ENCODE peak calls at places on chromosomes 3 and 15, in nine cellular contexts. One of them, this sample, is unnamed.

GRCh38 chr3:172591876-172592771 is 68.9 kb upstream of the TNFSF10 start:
- DNase-seq in HCT116: no peak
- DNase-seq in IMR-90: peak; percentile 16
- DNase-seq in transverse colon: peak; percentile 43
- DNase-seq in upper lobe of right lung: no peak
- DNase-seq in dorsolateral prefrontal cortex: no peak
- DNase-seq in A549: no peak
- DNase-seq in AG04450: no peak
- DNase-seq in fibroblast of pulmonary artery: no peak
- DNase-seq in this sample: no peak

GRCh38 chr3:110314512-110315114 is 757.0 kb upstream of the NECTIN3 start:
- DNase-seq in AG04450: no peak
- DNase-seq in A549: peak; percentile 3
- DNase-seq in IMR-90: peak; percentile 39
- DNase-seq in fibroblast of pulmonary artery: peak; percentile 71
- DNase-seq in upper lobe of right lung: no peak
- DNase-seq in dorsolateral prefrontal cortex: no peak
- DNase-seq in HCT116: peak; percentile 72
- DNase-seq in transverse colon: peak; percentile 53
- DNase-seq in this sample: peak; percentile 61

GRCh38 chr3:132550579-132551305 is 46.3 kb upstream of the ACKR4 start:
- DNase-seq in IMR-90: peak; percentile 26
- DNase-seq in AG04450: no peak
- DNase-seq in fibroblast of pulmonary artery: no peak
- DNase-seq in transverse colon: no peak
- DNase-seq in HCT116: no peak
- DNase-seq in dorsolateral prefrontal cortex: no peak
- DNase-seq in A549: no peak
- DNase-seq in upper lobe of right lung: no peak
- DNase-seq in this sample: peak; percentile 52

GRCh38 chr15:66008920-66009572 is 139.8 kb downstream of the RAB11A start:
- DNase-seq in transverse colon: peak; percentile 80
- DNase-seq in upper lobe of right lung: no peak
- DNase-seq in IMR-90: no peak
- DNase-seq in fibroblast of pulmonary artery: no peak
- DNase-seq in AG04450: no peak
- DNase-seq in A549: peak; percentile 86
- DNase-seq in dorsolateral prefrontal cortex: no peak
- DNase-seq in HCT116: peak; percentile 34
- DNase-seq in this sample: no peak

GRCh38 chr15:74958320-74958907 is 1.8 kb upstream of the RPP25 start:
- DNase-seq in IMR-90: no peak
- DNase-seq in HCT116: no peak
- DNase-seq in dorsolateral prefrontal cortex: no peak
- DNase-seq in transverse colon: peak; percentile 87
- DNase-seq in A549: peak; percentile 85
- DNase-seq in upper lobe of right lung: peak; percentile 82
- DNase-seq in fibroblast of pulmonary artery: no peak
- DNase-seq in AG04450: no peak
- DNase-seq in this sample: peak; percentile 79

GRCh38 chr3:47404955-47405790 is 24.4 kb downstream of the PTPN23 start:
- DNase-seq in upper lobe of right lung: no peak
- DNase-seq in A549: no peak
- DNase-seq in transverse colon: no peak
- DNase-seq in fibroblast of pulmonary artery: peak; percentile 46
- DNase-seq in IMR-90: no peak
- DNase-seq in dorsolateral prefrontal cortex: peak; percentile 64
- DNase-seq in HCT116: no peak
- DNase-seq in AG04450: no peak
- DNase-seq in this sample: no peak

GRCh38 chr3:182729903-182730674 is 63.2 kb upstream of the ATP11B start:
- DNase-seq in HCT116: no peak
- DNase-seq in AG04450: no peak
- DNase-seq in upper lobe of right lung: no peak
- DNase-seq in A549: no peak
- DNase-seq in fibroblast of pulmonary artery: no peak
- DNase-seq in transverse colon: no peak
- DNase-seq in dorsolateral prefrontal cortex: no peak
- DNase-seq in IMR-90: no peak
- DNase-seq in this sample: no peak

GRCh38 chr3:162270059-162270458 is 773.5 kb downstream of the OTOL1 start:
- DNase-seq in upper lobe of right lung: no peak
- DNase-seq in fibroblast of pulmonary artery: no peak
- DNase-seq in HCT116: no peak
- DNase-seq in dorsolateral prefrontal cortex: no peak
- DNase-seq in AG04450: no peak
- DNase-seq in IMR-90: no peak
- DNase-seq in transverse colon: no peak
- DNase-seq in A549: no peak
- DNase-seq in this sample: no peak

GRCh38 chr15:58517252-58517681 is 85.5 kb downstream of the LIPC start:
- DNase-seq in upper lobe of right lung: no peak
- DNase-seq in AG04450: no peak
- DNase-seq in IMR-90: no peak
- DNase-seq in fibroblast of pulmonary artery: no peak
- DNase-seq in HCT116: peak; percentile 6
- DNase-seq in A549: no peak
- DNase-seq in dorsolateral prefrontal cortex: no peak
- DNase-seq in transverse colon: no peak
- DNase-seq in this sample: no peak

GRCh38 chr3:32684029-32684799 is 774 bp upstream of the CNOT10 start:
- DNase-seq in transverse colon: no peak
- DNase-seq in HCT116: no peak
- DNase-seq in upper lobe of right lung: no peak
- DNase-seq in dorsolateral prefrontal cortex: no peak
- DNase-seq in fibroblast of pulmonary artery: no peak
- DNase-seq in IMR-90: no peak
- DNase-seq in AG04450: no peak
- DNase-seq in A549: no peak
- DNase-seq in this sample: no peak

GRCh38 chr3:60598668-60599067 is 652.6 kb downstream of the FHIT start:
- DNase-seq in fibroblast of pulmonary artery: no peak
- DNase-seq in HCT116: no peak
- DNase-seq in IMR-90: no peak
- DNase-seq in transverse colon: no peak
- DNase-seq in upper lobe of right lung: no peak
- DNase-seq in AG04450: no peak
- DNase-seq in A549: no peak
- DNase-seq in dorsolateral prefrontal cortex: no peak
- DNase-seq in this sample: no peak

GRCh38 chr3:9213019-9213646 is 36.3 kb downstream of the SRGAP3 start:
- DNase-seq in AG04450: no peak
- DNase-seq in A549: no peak
- DNase-seq in fibroblast of pulmonary artery: no peak
- DNase-seq in HCT116: no peak
- DNase-seq in upper lobe of right lung: no peak
- DNase-seq in transverse colon: no peak
- DNase-seq in IMR-90: no peak
- DNase-seq in dorsolateral prefrontal cortex: no peak
- DNase-seq in this sample: no peak

GRCh38 chr15:47326506-47326905 is 390.8 kb upstream of the SEMA6D start:
- DNase-seq in IMR-90: no peak
- DNase-seq in A549: no peak
- DNase-seq in fibroblast of pulmonary artery: no peak
- DNase-seq in dorsolateral prefrontal cortex: no peak
- DNase-seq in transverse colon: no peak
- DNase-seq in AG04450: no peak
- DNase-seq in HCT116: no peak
- DNase-seq in upper lobe of right lung: no peak
- DNase-seq in this sample: no peak

GRCh38 chr3:5798809-5799208 is 611.3 kb downstream of the EDEM1 start:
- DNase-seq in A549: no peak
- DNase-seq in dorsolateral prefrontal cortex: no peak
- DNase-seq in IMR-90: no peak
- DNase-seq in transverse colon: no peak
- DNase-seq in HCT116: no peak
- DNase-seq in AG04450: no peak
- DNase-seq in fibroblast of pulmonary artery: no peak
- DNase-seq in upper lobe of right lung: no peak
- DNase-seq in this sample: no peak

GRCh38 chr15:74901612-74902063 is 5.0 kb downstream of the FAM219B start:
- DNase-seq in transverse colon: peak; percentile 76
- DNase-seq in IMR-90: peak; percentile 46
- DNase-seq in AG04450: peak; percentile 26
- DNase-seq in upper lobe of right lung: peak; percentile 66
- DNase-seq in A549: peak; percentile 91
- DNase-seq in fibroblast of pulmonary artery: peak; percentile 67
- DNase-seq in HCT116: no peak
- DNase-seq in dorsolateral prefrontal cortex: no peak
- DNase-seq in this sample: peak; percentile 46

GRCh38 chr15:92898988-92899909 is 875 bp upstream of the CHD2 start:
- DNase-seq in AG04450: no peak
- DNase-seq in IMR-90: peak; percentile 50
- DNase-seq in upper lobe of right lung: no peak
- DNase-seq in dorsolateral prefrontal cortex: no peak
- DNase-seq in A549: no peak
- DNase-seq in transverse colon: no peak
- DNase-seq in fibroblast of pulmonary artery: no peak
- DNase-seq in HCT116: peak; percentile 45
- DNase-seq in this sample: no peak
- TF ChIP-seq CTCF in AG04450: peak; percentile 42
- TF ChIP-seq CTCF in IMR-90: peak; percentile 52
- TF ChIP-seq CTCF in upper lobe of right lung: peak; percentile 48
- TF ChIP-seq CTCF in dorsolateral prefrontal cortex: no peak
- TF ChIP-seq CTCF in A549: peak; percentile 61
- TF ChIP-seq CTCF in transverse colon: peak; percentile 37
- TF ChIP-seq CTCF in fibroblast of pulmonary artery: peak; percentile 29
- TF ChIP-seq CTCF in HCT116: peak; percentile 37
- TF ChIP-seq CTCF in this sample: no peak

GRCh38 chr3:126263971-126264370 is 83.6 kb upstream of the ALDH1L1 start:
- DNase-seq in dorsolateral prefrontal cortex: no peak
- DNase-seq in A549: no peak
- DNase-seq in AG04450: no peak
- DNase-seq in transverse colon: no peak
- DNase-seq in upper lobe of right lung: no peak
- DNase-seq in fibroblast of pulmonary artery: no peak
- DNase-seq in IMR-90: no peak
- DNase-seq in HCT116: no peak
- DNase-seq in this sample: no peak
- H3K4me3 ChIP-seq in dorsolateral prefrontal cortex: no peak overlapping the region
- H3K4me3 ChIP-seq in A549: no peak overlapping the region
- H3K4me3 ChIP-seq in AG04450: no peak overlapping the region
- H3K4me3 ChIP-seq in transverse colon: no peak overlapping the region
- H3K4me3 ChIP-seq in upper lobe of right lung: no peak overlapping the region
- H3K4me3 ChIP-seq in fibroblast of pulmonary artery: no peak overlapping the region
- H3K4me3 ChIP-seq in IMR-90: no peak overlapping the region
- H3K4me3 ChIP-seq in HCT116: no peak overlapping the region
- H3K4me3 ChIP-seq in this sample: no peak overlapping the region

DNA sequence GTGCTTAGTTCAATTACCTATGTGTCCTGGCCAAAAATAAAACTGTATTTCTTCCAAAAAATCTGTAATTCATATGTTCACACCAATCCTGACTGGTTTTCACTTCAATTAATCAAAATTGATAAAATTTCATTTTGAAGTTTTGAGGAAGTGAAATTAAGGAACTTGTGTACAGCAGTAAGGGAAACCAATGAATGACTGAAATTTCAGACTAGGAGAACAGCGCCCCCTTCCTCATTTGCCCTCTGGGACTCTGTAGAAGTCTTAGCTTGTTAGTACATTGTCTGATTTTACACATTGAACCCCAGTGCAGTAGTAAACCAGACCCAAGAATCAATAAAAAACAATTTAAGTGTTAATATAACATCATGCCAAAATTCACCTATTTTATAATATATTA is 495.3 kb upstream of the AGTR1 start:
- DNase-seq in IMR-90: no peak
- DNase-seq in HCT116: no peak
- DNase-seq in upper lobe of right lung: no peak
- DNase-seq in A549: no peak
- DNase-seq in transverse colon: no peak
- DNase-seq in AG04450: no peak
- DNase-seq in fibroblast of pulmonary artery: no peak
- DNase-seq in dorsolateral prefrontal cortex: no peak
- DNase-seq in this sample: no peak
- TF ChIP-seq CTCF in IMR-90: no peak
- TF ChIP-seq CTCF in HCT116: peak; percentile 13
- TF ChIP-seq CTCF in upper lobe of right lung: peak; percentile 6
- TF ChIP-seq CTCF in A549: no peak
- TF ChIP-seq CTCF in transverse colon: no peak
- TF ChIP-seq CTCF in AG04450: no peak
- TF ChIP-seq CTCF in fibroblast of pulmonary artery: no peak
- TF ChIP-seq CTCF in dorsolateral prefrontal cortex: no peak
- TF ChIP-seq CTCF in this sample: no peak

GRCh38 chr3:170046269-170047132 is 8.7 kb downstream of the GPR160 start:
- DNase-seq in dorsolateral prefrontal cortex: no peak
- DNase-seq in fibroblast of pulmonary artery: no peak
- DNase-seq in HCT116: no peak
- DNase-seq in transverse colon: no peak
- DNase-seq in A549: no peak
- DNase-seq in IMR-90: no peak
- DNase-seq in AG04450: no peak
- DNase-seq in upper lobe of right lung: no peak
- DNase-seq in this sample: no peak
- H3K4me3 ChIP-seq in dorsolateral prefrontal cortex: no peak overlapping the region
- H3K4me3 ChIP-seq in fibroblast of pulmonary artery: no peak overlapping the region
- H3K4me3 ChIP-seq in HCT116: no peak overlapping the region
- H3K4me3 ChIP-seq in transverse colon: peak overlapping the region; percentile 15
- H3K4me3 ChIP-seq in A549: no peak overlapping the region
- H3K4me3 ChIP-seq in IMR-90: no peak overlapping the region
- H3K4me3 ChIP-seq in AG04450: no peak overlapping the region
- H3K4me3 ChIP-seq in upper lobe of right lung: no peak overlapping the region
- H3K4me3 ChIP-seq in this sample: no peak overlapping the region

This sample was measured in pancreas.